ENCODE peak calls at places on chromosomes 5 and 9, in six cellular contexts. One of them, this sample, is unnamed.
A peak's percentile ranks its signal among the peaks of the same experiment; 100 is the strongest.

GRCh38 chr9:3525088-3525835 is 539 bp downstream of the RFX3 start:
- DNase-seq in NT2/D1: no peak
- DNase-seq in GM12865: no peak
- DNase-seq in colonic mucosa: no peak
- DNase-seq in esophagus squamous epithelium: no peak
- DNase-seq in CD4-positive, CD25-positive, alpha-beta regulatory T cell: peak; percentile 42
- DNase-seq in this sample: no peak

GRCh38 chr5:66903709-66904108 is 292.9 kb downstream of the CD180 start:
- DNase-seq in NT2/D1: no peak
- DNase-seq in GM12865: no peak
- DNase-seq in colonic mucosa: no peak
- DNase-seq in esophagus squamous epithelium: no peak
- DNase-seq in CD4-positive, CD25-positive, alpha-beta regulatory T cell: no peak
- DNase-seq in this sample: no peak

GRCh38 chr5:88049156-88049555 is 219.5 kb downstream of the TMEM161B start:
- DNase-seq in NT2/D1: no peak
- DNase-seq in GM12865: no peak
- DNase-seq in colonic mucosa: no peak
- DNase-seq in esophagus squamous epithelium: no peak
- DNase-seq in CD4-positive, CD25-positive, alpha-beta regulatory T cell: no peak
- DNase-seq in this sample: no peak

GRCh38 chr9:20292002-20292401 is 330.3 kb downstream of the MLLT3 start:
- DNase-seq in NT2/D1: peak; percentile 33
- DNase-seq in GM12865: peak; percentile 35
- DNase-seq in colonic mucosa: no peak
- DNase-seq in esophagus squamous epithelium: no peak
- DNase-seq in CD4-positive, CD25-positive, alpha-beta regulatory T cell: no peak
- DNase-seq in this sample: no peak

GRCh38 chr5:100505984-100506670 is 29.0 kb upstream of the FAM174A start:
- DNase-seq in NT2/D1: no peak
- DNase-seq in GM12865: no peak
- DNase-seq in colonic mucosa: no peak
- DNase-seq in esophagus squamous epithelium: no peak
- DNase-seq in CD4-positive, CD25-positive, alpha-beta regulatory T cell: no peak
- DNase-seq in this sample: no peak

GRCh38 chr5:174307031-174307408 is 261.5 kb downstream of the NSG2 start:
- DNase-seq in NT2/D1: no peak
- DNase-seq in GM12865: no peak
- DNase-seq in colonic mucosa: no peak
- DNase-seq in esophagus squamous epithelium: no peak
- DNase-seq in CD4-positive, CD25-positive, alpha-beta regulatory T cell: no peak
- DNase-seq in this sample: no peak

GRCh38 chr5:145158654-145159199 is 676.4 kb downstream of the PRELID2 start:
- DNase-seq in NT2/D1: no peak
- DNase-seq in GM12865: no peak
- DNase-seq in colonic mucosa: no peak
- DNase-seq in esophagus squamous epithelium: no peak
- DNase-seq in CD4-positive, CD25-positive, alpha-beta regulatory T cell: no peak
- DNase-seq in this sample: no peak

GRCh38 chr5:3068401-3068800 is 316.9 kb upstream of the IRX2 start:
- DNase-seq in NT2/D1: no peak
- DNase-seq in GM12865: no peak
- DNase-seq in colonic mucosa: no peak
- DNase-seq in esophagus squamous epithelium: no peak
- DNase-seq in CD4-positive, CD25-positive, alpha-beta regulatory T cell: no peak
- DNase-seq in this sample: no peak

GRCh38 chr9:35546853-35547252 is 56.9 kb downstream of the RUSC2 start:
- DNase-seq in NT2/D1: no peak
- DNase-seq in GM12865: no peak
- DNase-seq in colonic mucosa: no peak
- DNase-seq in esophagus squamous epithelium: no peak
- DNase-seq in CD4-positive, CD25-positive, alpha-beta regulatory T cell: no peak
- DNase-seq in this sample: no peak

GRCh38 chr5:67164856-67165523 is 31.6 kb downstream of the CD180 start:
- DNase-seq in NT2/D1: no peak
- DNase-seq in GM12865: no peak
- DNase-seq in colonic mucosa: no peak
- DNase-seq in esophagus squamous epithelium: no peak
- DNase-seq in CD4-positive, CD25-positive, alpha-beta regulatory T cell: no peak
- DNase-seq in this sample: no peak

GRCh38 chr5:79886940-79887339 is 104.1 kb downstream of the MTX3 start:
- DNase-seq in NT2/D1: no peak
- DNase-seq in GM12865: peak; percentile 73
- DNase-seq in colonic mucosa: no peak
- DNase-seq in esophagus squamous epithelium: no peak
- DNase-seq in CD4-positive, CD25-positive, alpha-beta regulatory T cell: no peak
- DNase-seq in this sample: peak; percentile 18

GRCh38 chr5:44252545-44252944 is 136.7 kb downstream of the FGF10 start:
- DNase-seq in NT2/D1: no peak
- DNase-seq in GM12865: no peak
- DNase-seq in colonic mucosa: no peak
- DNase-seq in esophagus squamous epithelium: no peak
- DNase-seq in CD4-positive, CD25-positive, alpha-beta regulatory T cell: no peak
- DNase-seq in this sample: no peak

GRCh38 chr9:97984188-97985057 is 1.3 kb downstream of the ANP32B start:
- DNase-seq in NT2/D1: no peak
- DNase-seq in GM12865: peak; percentile 90
- DNase-seq in colonic mucosa: peak; percentile 74
- DNase-seq in esophagus squamous epithelium: peak; percentile 38
- DNase-seq in CD4-positive, CD25-positive, alpha-beta regulatory T cell: peak; percentile 81
- DNase-seq in this sample: peak; percentile 60

GRCh38 chr9:97982191-97982718 is 886 bp upstream of the ANP32B start:
- DNase-seq in NT2/D1: no peak
- DNase-seq in GM12865: no peak
- DNase-seq in colonic mucosa: no peak
- DNase-seq in esophagus squamous epithelium: no peak
- DNase-seq in CD4-positive, CD25-positive, alpha-beta regulatory T cell: no peak
- DNase-seq in this sample: no peak

GRCh38 chr9:97985058-97985861 is 2.1 kb downstream of the ANP32B start:
- DNase-seq in NT2/D1: no peak
- DNase-seq in GM12865: peak; percentile 71
- DNase-seq in colonic mucosa: peak; percentile 43
- DNase-seq in esophagus squamous epithelium: no peak
- DNase-seq in CD4-positive, CD25-positive, alpha-beta regulatory T cell: peak; percentile 52
- DNase-seq in this sample: no peak

GRCh38 chr9:97982719-97983523 is at the start of gene ANP32B:
- DNase-seq in NT2/D1: peak; percentile 74
- DNase-seq in GM12865: peak; percentile 96
- DNase-seq in colonic mucosa: peak; percentile 90
- DNase-seq in esophagus squamous epithelium: peak; percentile 45
- DNase-seq in CD4-positive, CD25-positive, alpha-beta regulatory T cell: peak; percentile 93
- DNase-seq in this sample: peak; percentile 91

DNA sequence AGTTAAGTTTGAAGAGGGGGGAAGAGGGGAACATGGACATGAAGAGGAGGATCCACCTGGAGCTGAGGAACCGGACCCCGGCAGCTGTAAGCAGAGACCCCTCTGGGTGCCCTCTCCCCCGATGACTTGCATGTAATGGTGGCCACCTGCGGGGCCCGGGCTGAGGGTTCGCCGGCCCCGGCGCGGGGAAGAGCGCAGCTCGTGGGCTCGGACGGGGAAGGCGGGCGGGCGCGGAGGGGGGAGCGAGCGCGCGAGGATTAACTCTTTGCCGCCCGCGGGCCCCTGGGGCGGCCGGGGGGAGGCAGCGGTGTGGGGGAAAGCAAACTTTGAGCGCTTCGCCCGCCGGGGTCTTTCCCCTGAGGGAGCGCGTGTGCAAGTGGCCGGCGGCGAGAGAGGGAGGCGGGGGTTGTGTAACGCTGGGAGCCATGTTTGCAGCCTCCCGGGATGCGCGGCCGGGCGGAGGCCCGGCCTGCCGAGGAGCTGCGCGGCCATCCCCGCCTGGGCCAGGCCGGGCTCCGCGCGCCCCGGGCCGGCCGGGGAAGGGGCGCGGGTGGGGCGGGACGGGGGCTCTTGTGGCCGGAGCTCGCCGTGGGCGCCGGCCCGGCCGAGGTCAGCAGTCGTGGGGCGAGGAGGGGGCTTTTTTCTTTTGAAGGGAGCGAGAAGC is 515 bp downstream of the ANP32B start:
- DNase-seq in NT2/D1: no peak
- DNase-seq in GM12865: peak; percentile 72
- DNase-seq in colonic mucosa: peak; percentile 63
- DNase-seq in esophagus squamous epithelium: no peak
- DNase-seq in CD4-positive, CD25-positive, alpha-beta regulatory T cell: peak; percentile 76
- DNase-seq in this sample: no peak
- H3K4me3 ChIP-seq in NT2/D1: peak overlapping the region; percentile 82
- H3K4me3 ChIP-seq in GM12865: peak overlapping the region; percentile 93
- H3K4me3 ChIP-seq in colonic mucosa: peak overlapping the region; percentile 82
- H3K4me3 ChIP-seq in esophagus squamous epithelium: peak overlapping the region; percentile 95
- H3K4me3 ChIP-seq in CD4-positive, CD25-positive, alpha-beta regulatory T cell: peak overlapping the region; percentile 48
- H3K4me3 ChIP-seq in this sample: peak overlapping the region; percentile 77

DNA sequence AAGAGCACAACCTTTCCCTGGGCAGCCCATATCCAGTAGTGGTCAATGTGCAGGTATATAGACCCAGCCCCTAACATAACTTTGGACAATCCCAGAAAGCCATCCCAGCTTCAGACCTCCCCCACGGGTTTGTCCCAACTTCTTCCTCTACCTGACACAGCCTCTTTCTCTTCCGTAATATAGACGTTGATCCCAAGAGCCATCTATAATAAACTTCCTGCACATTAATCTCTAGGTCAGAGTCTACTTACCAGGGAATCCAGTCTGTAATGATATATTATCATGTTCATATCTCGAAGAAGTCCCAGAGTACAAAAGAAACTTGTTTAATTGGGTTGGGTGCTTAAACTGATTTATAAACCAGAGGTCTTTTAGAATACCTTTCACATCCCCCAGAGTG is 157.5 kb downstream of the SNCAIP start:
- DNase-seq in NT2/D1: no peak
- DNase-seq in GM12865: no peak
- DNase-seq in colonic mucosa: no peak
- DNase-seq in esophagus squamous epithelium: no peak
- DNase-seq in CD4-positive, CD25-positive, alpha-beta regulatory T cell: no peak
- DNase-seq in this sample: no peak
- H3K4me3 ChIP-seq in NT2/D1: no peak overlapping the region
- H3K4me3 ChIP-seq in GM12865: no peak overlapping the region
- H3K4me3 ChIP-seq in colonic mucosa: no peak overlapping the region
- H3K4me3 ChIP-seq in esophagus squamous epithelium: no peak overlapping the region
- H3K4me3 ChIP-seq in CD4-positive, CD25-positive, alpha-beta regulatory T cell: no peak overlapping the region
- H3K4me3 ChIP-seq in this sample: no peak overlapping the region

DNA sequence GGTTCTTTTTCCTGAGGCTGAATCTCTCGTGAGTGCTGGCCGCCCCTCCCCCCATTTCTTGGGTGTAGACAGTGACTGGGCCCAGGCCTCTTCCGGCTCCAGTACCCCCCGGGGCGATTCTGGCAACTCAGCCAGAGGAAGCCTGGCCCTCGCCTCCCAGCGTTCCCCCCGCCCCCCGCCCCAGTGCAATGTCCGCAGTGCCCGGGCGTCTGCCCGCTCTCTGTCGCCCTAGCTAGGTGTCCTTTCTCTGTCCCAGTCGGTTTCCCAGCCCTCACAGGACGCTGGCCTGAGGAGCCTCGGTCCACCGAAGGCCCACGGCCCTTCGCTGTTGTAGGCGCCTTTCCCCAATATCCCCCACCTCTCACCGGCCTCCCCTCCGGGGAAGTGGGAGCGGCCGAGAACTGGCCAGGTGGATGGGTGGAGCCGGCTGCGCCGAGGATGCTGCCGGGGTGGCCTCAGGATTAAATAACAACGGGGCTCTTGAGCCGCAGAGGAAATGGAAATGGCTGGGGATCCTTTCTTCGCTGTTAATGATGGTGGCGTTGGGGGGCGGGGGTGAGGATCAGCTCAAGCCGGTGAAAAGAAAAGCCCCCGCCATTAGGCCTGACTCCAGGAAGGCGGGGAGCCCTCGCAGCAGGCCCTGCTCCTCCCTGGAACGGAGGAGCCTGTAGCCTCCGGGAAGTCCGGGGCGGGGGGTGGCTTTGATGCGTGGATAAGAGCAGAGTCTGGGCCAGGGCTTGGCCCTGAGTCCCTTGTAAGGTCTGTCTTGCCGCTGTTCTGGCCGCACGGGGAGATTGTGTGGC is 1.1 kb upstream of the SPRY4 start:
- DNase-seq in NT2/D1: peak; percentile 75
- DNase-seq in GM12865: no peak
- DNase-seq in colonic mucosa: peak; percentile 66
- DNase-seq in esophagus squamous epithelium: no peak
- DNase-seq in CD4-positive, CD25-positive, alpha-beta regulatory T cell: no peak
- DNase-seq in this sample: no peak
- H3K4me3 ChIP-seq in NT2/D1: peak overlapping the region; percentile 34
- H3K4me3 ChIP-seq in GM12865: peak overlapping the region; percentile 63
- H3K4me3 ChIP-seq in colonic mucosa: peak overlapping the region; percentile 77
- H3K4me3 ChIP-seq in esophagus squamous epithelium: peak overlapping the region; percentile 65
- H3K4me3 ChIP-seq in CD4-positive, CD25-positive, alpha-beta regulatory T cell: no peak overlapping the region
- H3K4me3 ChIP-seq in this sample: peak overlapping the region; percentile 66

DNA sequence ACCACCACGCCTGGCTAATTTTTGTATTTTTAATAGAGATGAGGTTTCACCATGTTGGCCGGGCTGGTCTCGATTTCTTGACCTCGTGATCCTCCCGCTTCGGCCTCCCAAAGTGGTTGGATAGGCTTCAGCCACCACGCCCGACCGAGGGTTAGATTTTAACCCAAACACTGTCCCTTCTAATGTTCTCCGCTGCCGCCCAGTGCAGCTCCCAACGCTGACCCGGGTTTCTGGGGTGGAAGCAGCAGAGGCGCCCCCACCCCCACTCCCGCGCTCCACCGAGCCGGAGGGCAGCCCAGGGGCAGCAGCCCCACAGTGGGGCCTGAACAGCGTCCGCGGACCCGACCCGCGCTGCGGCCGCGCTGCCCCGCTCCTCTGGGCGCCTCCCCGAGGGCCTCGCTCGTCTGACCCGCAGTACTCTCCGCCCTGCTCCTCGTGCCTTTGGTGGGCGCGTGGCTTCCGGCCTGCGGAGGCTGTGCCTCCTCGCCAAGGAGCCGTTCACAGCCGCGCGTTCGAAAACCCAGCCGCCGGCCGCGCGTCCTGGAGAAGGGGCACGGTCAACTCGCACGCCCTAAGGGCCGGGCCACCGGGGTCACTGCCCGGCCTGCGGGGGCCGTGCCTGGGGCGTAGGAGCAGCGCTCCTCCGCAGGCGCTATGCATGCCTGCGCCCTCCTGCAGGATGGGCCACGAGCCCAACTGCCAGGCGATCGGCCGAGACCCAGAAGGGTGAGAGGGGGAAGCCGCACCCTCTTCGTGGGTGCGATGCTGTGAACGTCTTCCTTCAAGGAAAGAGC is 83.0 kb downstream of the HSD17B3 start:
- DNase-seq in NT2/D1: no peak
- DNase-seq in GM12865: no peak
- DNase-seq in colonic mucosa: peak; percentile 25
- DNase-seq in esophagus squamous epithelium: no peak
- DNase-seq in CD4-positive, CD25-positive, alpha-beta regulatory T cell: no peak
- DNase-seq in this sample: no peak
- H3K4me3 ChIP-seq in NT2/D1: no peak overlapping the region
- H3K4me3 ChIP-seq in GM12865: no peak overlapping the region
- H3K4me3 ChIP-seq in colonic mucosa: peak overlapping the region; percentile 20
- H3K4me3 ChIP-seq in esophagus squamous epithelium: peak overlapping the region; percentile 11
- H3K4me3 ChIP-seq in CD4-positive, CD25-positive, alpha-beta regulatory T cell: no peak overlapping the region
- H3K4me3 ChIP-seq in this sample: no peak overlapping the region

GRCh38 chr5:130549884-130550552 is 615.0 kb downstream of the HINT1 start:
- DNase-seq in NT2/D1: no peak
- DNase-seq in GM12865: no peak
- DNase-seq in colonic mucosa: no peak
- DNase-seq in esophagus squamous epithelium: no peak
- DNase-seq in CD4-positive, CD25-positive, alpha-beta regulatory T cell: no peak
- DNase-seq in this sample: no peak
- H3K4me3 ChIP-seq in NT2/D1: no peak overlapping the region
- H3K4me3 ChIP-seq in GM12865: no peak overlapping the region
- H3K4me3 ChIP-seq in colonic mucosa: no peak overlapping the region
- H3K4me3 ChIP-seq in esophagus squamous epithelium: no peak overlapping the region
- H3K4me3 ChIP-seq in CD4-positive, CD25-positive, alpha-beta regulatory T cell: no peak overlapping the region
- H3K4me3 ChIP-seq in this sample: no peak overlapping the region

This sample was measured in Jurkat, Clone E6-1.